ENCODE peak calls at places on chromosome 13, in seven cellular contexts. One of them, this sample, is unnamed. For H3K27me3, the result is how much of the 10 kb centered on the place peaks cover.

GRCh38 chr13:58804832-58805231 is 1173.3 kb downstream of the PCDH17 start:
- DNase-seq in colonic mucosa: no peak
- DNase-seq in esophagus muscularis mucosa: no peak
- DNase-seq in right cardiac atrium: no peak
- DNase-seq in upper lobe of right lung: no peak
- DNase-seq in CD8-positive, alpha-beta T cell: no peak
- DNase-seq in K562: no peak
- DNase-seq in this sample: no peak

GRCh38 chr13:40193290-40194203 is 472.9 kb downstream of the FOXO1 start:
- DNase-seq in K562: no peak
- DNase-seq in esophagus muscularis mucosa: no peak
- DNase-seq in right cardiac atrium: peak
- DNase-seq in upper lobe of right lung: no peak
- DNase-seq in colonic mucosa: no peak
- DNase-seq in CD8-positive, alpha-beta T cell: no peak
- DNase-seq in this sample: no peak

GRCh38 chr13:95137096-95137495 is 164.2 kb downstream of the ABCC4 start:
- DNase-seq in CD8-positive, alpha-beta T cell: no peak
- DNase-seq in right cardiac atrium: no peak
- DNase-seq in colonic mucosa: no peak
- DNase-seq in esophagus muscularis mucosa: peak
- DNase-seq in upper lobe of right lung: no peak
- DNase-seq in K562: no peak
- DNase-seq in this sample: no peak

GRCh38 chr13:35832551-35832950 is 298.6 kb downstream of the DCLK1 start:
- DNase-seq in upper lobe of right lung: no peak
- DNase-seq in colonic mucosa: no peak
- DNase-seq in K562: no peak
- DNase-seq in CD8-positive, alpha-beta T cell: no peak
- DNase-seq in esophagus muscularis mucosa: no peak
- DNase-seq in right cardiac atrium: no peak
- DNase-seq in this sample: no peak

GRCh38 chr13:40475617-40476016 is 190.8 kb downstream of the FOXO1 start:
- DNase-seq in colonic mucosa: no peak
- DNase-seq in upper lobe of right lung: no peak
- DNase-seq in CD8-positive, alpha-beta T cell: no peak
- DNase-seq in right cardiac atrium: no peak
- DNase-seq in K562: no peak
- DNase-seq in esophagus muscularis mucosa: no peak
- DNase-seq in this sample: no peak

GRCh38 chr13:76792680-76793334 is 93.4 kb downstream of the KCTD12 start:
- DNase-seq in upper lobe of right lung: no peak
- DNase-seq in K562: no peak
- DNase-seq in CD8-positive, alpha-beta T cell: no peak
- DNase-seq in right cardiac atrium: no peak
- DNase-seq in colonic mucosa: peak
- DNase-seq in esophagus muscularis mucosa: no peak
- DNase-seq in this sample: no peak

GRCh38 chr13:93824286-93824685 is 597.7 kb downstream of the GPC6 start:
- DNase-seq in esophagus muscularis mucosa: no peak
- DNase-seq in colonic mucosa: no peak
- DNase-seq in CD8-positive, alpha-beta T cell: no peak
- DNase-seq in upper lobe of right lung: no peak
- DNase-seq in K562: no peak
- DNase-seq in right cardiac atrium: no peak
- DNase-seq in this sample: no peak

GRCh38 chr13:41785402-41786142 is 175.3 kb downstream of the VWA8 start:
- DNase-seq in upper lobe of right lung: no peak
- DNase-seq in colonic mucosa: no peak
- DNase-seq in CD8-positive, alpha-beta T cell: no peak
- DNase-seq in esophagus muscularis mucosa: no peak
- DNase-seq in right cardiac atrium: no peak
- DNase-seq in K562: no peak
- DNase-seq in this sample: no peak

GRCh38 chr13:40613192-40613818 is 53.1 kb downstream of the FOXO1 start:
- DNase-seq in colonic mucosa: peak
- DNase-seq in upper lobe of right lung: no peak
- DNase-seq in CD8-positive, alpha-beta T cell: peak
- DNase-seq in K562: no peak
- DNase-seq in right cardiac atrium: no peak
- DNase-seq in esophagus muscularis mucosa: peak
- DNase-seq in this sample: no peak

GRCh38 chr13:110390572-110390971 is 83.5 kb downstream of the COL4A2 start:
- DNase-seq in upper lobe of right lung: no peak
- DNase-seq in colonic mucosa: no peak
- DNase-seq in K562: no peak
- DNase-seq in CD8-positive, alpha-beta T cell: no peak
- DNase-seq in esophagus muscularis mucosa: no peak
- DNase-seq in right cardiac atrium: no peak
- DNase-seq in this sample: no peak

GRCh38 chr13:31321457-31321856 is 121.7 kb downstream of the B3GLCT start:
- DNase-seq in colonic mucosa: no peak
- DNase-seq in CD8-positive, alpha-beta T cell: no peak
- DNase-seq in esophagus muscularis mucosa: no peak
- DNase-seq in upper lobe of right lung: no peak
- DNase-seq in K562: no peak
- DNase-seq in right cardiac atrium: no peak
- DNase-seq in this sample: no peak

GRCh38 chr13:87999141-87999765 is 328.1 kb downstream of the SLITRK5 start:
- DNase-seq in CD8-positive, alpha-beta T cell: no peak
- DNase-seq in right cardiac atrium: no peak
- DNase-seq in upper lobe of right lung: no peak
- DNase-seq in K562: no peak
- DNase-seq in colonic mucosa: no peak
- DNase-seq in esophagus muscularis mucosa: no peak
- DNase-seq in this sample: no peak

GRCh38 chr13:110541526-110541920 is 20.0 kb downstream of the RAB20 start:
- DNase-seq in right cardiac atrium: peak
- DNase-seq in CD8-positive, alpha-beta T cell: no peak
- DNase-seq in colonic mucosa: no peak
- DNase-seq in K562: no peak
- DNase-seq in upper lobe of right lung: no peak
- DNase-seq in esophagus muscularis mucosa: no peak
- DNase-seq in this sample: no peak

GRCh38 chr13:67094952-67095351 is 135.2 kb downstream of the PCDH9 start:
- DNase-seq in K562: no peak
- DNase-seq in right cardiac atrium: no peak
- DNase-seq in upper lobe of right lung: no peak
- DNase-seq in esophagus muscularis mucosa: no peak
- DNase-seq in CD8-positive, alpha-beta T cell: no peak
- DNase-seq in colonic mucosa: no peak
- DNase-seq in this sample: no peak

GRCh38 chr13:75365724-75366173 is 116.2 kb downstream of the TBC1D4 start:
- DNase-seq in K562: peak
- DNase-seq in upper lobe of right lung: no peak
- DNase-seq in right cardiac atrium: no peak
- DNase-seq in CD8-positive, alpha-beta T cell: no peak
- DNase-seq in esophagus muscularis mucosa: no peak
- DNase-seq in colonic mucosa: no peak
- DNase-seq in this sample: no peak

GRCh38 chr13:41456768-41457588 is at the start of gene RGCC:
- DNase-seq in right cardiac atrium: peak
- DNase-seq in esophagus muscularis mucosa: no peak
- DNase-seq in upper lobe of right lung: peak
- DNase-seq in CD8-positive, alpha-beta T cell: peak
- DNase-seq in K562: peak
- DNase-seq in colonic mucosa: peak
- DNase-seq in this sample: peak

GRCh38 chr13:109610517-109610916 is 175.9 kb downstream of the IRS2 start:
- DNase-seq in CD8-positive, alpha-beta T cell: peak
- DNase-seq in upper lobe of right lung: peak
- DNase-seq in right cardiac atrium: peak
- DNase-seq in K562: peak
- DNase-seq in esophagus muscularis mucosa: no peak
- DNase-seq in colonic mucosa: peak
- DNase-seq in this sample: peak

GRCh38 chr13:109605846-109606245 is 180.5 kb downstream of the IRS2 start:
- DNase-seq in upper lobe of right lung: no peak
- DNase-seq in esophagus muscularis mucosa: no peak
- DNase-seq in CD8-positive, alpha-beta T cell: no peak
- DNase-seq in right cardiac atrium: no peak
- DNase-seq in K562: no peak
- DNase-seq in colonic mucosa: no peak
- DNase-seq in this sample: no peak

GRCh38 chr13:38777347-38778107 is 90.7 kb downstream of the FREM2 start:
- DNase-seq in right cardiac atrium: no peak
- DNase-seq in CD8-positive, alpha-beta T cell: no peak
- DNase-seq in esophagus muscularis mucosa: no peak
- DNase-seq in K562: no peak
- DNase-seq in colonic mucosa: no peak
- DNase-seq in upper lobe of right lung: no peak
- DNase-seq in this sample: no peak

GRCh38 chr13:35499131-35500051 is 22.9 kb upstream of the MAB21L1 start:
- DNase-seq in colonic mucosa: no peak
- DNase-seq in CD8-positive, alpha-beta T cell: no peak
- DNase-seq in upper lobe of right lung: no peak
- DNase-seq in esophagus muscularis mucosa: no peak
- DNase-seq in K562: no peak
- DNase-seq in right cardiac atrium: no peak
- DNase-seq in this sample: no peak

GRCh38 chr13:85137516-85137915 is 661.7 kb downstream of the SLITRK6 start:
- DNase-seq in K562: no peak
- DNase-seq in upper lobe of right lung: no peak
- DNase-seq in right cardiac atrium: no peak
- DNase-seq in esophagus muscularis mucosa: no peak
- DNase-seq in colonic mucosa: no peak
- DNase-seq in CD8-positive, alpha-beta T cell: no peak
- DNase-seq in this sample: no peak
- H3K4me3 ChIP-seq in K562: no peak
- H3K4me3 ChIP-seq in upper lobe of right lung: no peak
- H3K4me3 ChIP-seq in right cardiac atrium: no peak
- H3K4me3 ChIP-seq in esophagus muscularis mucosa: no peak
- H3K4me3 ChIP-seq in colonic mucosa: no peak
- H3K4me3 ChIP-seq in CD8-positive, alpha-beta T cell: no peak
- H3K4me3 ChIP-seq in this sample: no peak

DNA sequence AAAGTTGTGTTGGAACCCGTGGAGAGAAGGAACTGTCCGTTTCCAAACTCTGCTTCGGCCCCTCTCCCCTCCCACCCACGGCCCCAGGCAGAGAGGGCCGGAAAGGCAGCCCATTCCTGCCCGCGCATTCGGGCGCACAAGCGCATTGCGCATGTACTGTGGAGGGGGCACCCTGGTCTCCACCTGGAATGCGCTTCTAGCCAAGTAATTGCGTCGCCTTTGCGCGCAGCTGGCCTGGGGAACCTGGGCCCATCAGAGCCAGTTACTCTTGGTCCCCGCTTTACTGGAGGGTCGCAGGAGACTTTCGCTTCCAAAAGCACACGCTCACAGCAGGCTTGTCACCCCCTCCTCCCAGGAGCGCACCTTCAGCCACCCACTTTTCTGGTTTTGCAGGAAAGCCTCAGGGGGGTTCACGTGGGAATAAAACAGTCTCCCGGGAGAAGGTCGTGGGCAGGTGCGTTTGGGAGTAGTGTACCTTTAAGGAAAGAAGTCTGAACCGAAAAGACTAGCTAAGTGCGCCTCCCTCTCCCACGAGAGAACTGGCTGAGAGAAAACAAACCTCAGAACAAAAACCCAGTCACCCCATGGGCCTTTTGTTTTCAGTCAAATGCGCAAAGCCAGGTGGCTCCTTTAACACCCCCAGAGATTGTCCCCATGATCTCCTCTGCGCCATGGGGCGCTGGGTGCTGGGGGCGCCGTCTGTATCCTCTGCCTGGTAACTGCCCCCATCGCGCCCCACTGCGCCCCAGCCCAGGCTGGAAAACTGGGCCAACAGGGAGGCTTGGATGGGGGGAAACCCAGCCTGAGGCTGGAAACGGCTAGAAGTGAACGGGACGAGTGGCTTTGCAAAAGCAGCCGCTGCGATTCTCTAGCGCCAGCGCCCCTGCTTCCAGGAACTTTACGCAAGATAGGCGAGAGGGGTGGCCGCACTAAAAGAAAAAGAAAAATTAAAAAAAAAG is 28.5 kb downstream of the GSX1 start:
- DNase-seq in K562: no peak
- DNase-seq in right cardiac atrium: no peak
- DNase-seq in colonic mucosa: no peak
- DNase-seq in upper lobe of right lung: no peak
- DNase-seq in CD8-positive, alpha-beta T cell: no peak
- DNase-seq in esophagus muscularis mucosa: no peak
- DNase-seq in this sample: peak
- H3K27me3 ChIP-seq in K562: under half
- H3K27me3 ChIP-seq in right cardiac atrium: under half
- H3K27me3 ChIP-seq in colonic mucosa: under half
- H3K27me3 ChIP-seq in upper lobe of right lung: half or more
- H3K27me3 ChIP-seq in CD8-positive, alpha-beta T cell: under half
- H3K27me3 ChIP-seq in esophagus muscularis mucosa: half or more
- H3K27me3 ChIP-seq in this sample: half or more

DNA sequence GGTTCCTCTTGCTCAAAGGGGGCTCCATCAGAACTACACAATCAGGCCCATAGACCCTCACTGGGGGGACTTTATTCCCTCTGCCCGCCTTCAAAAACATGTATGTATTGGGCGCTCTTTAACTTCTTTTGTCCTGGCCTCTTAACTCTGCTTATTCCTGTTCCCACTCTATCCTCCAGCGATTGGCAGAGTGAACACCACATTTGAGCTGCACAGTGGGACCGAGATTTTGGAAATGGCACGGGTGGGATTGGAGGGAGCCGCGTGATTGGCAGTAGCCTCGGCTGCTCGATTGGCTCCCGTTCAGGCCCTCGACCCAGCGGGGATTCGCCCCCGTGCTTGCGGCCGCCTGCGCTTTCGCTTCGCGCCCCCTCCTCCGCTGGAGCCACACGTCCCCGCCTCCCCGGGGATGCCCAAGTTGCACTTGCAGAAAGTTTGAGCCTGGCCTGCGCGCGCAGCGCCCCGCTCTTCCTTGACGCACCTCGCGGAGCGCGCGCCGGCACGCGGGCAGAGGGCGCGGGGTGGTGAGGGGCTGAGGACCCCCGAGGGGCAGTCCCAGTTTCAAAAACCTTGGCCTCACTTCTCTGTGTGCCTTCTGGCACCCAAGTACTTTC is at the start of gene ZIC5:
- DNase-seq in K562: no peak
- DNase-seq in CD8-positive, alpha-beta T cell: no peak
- DNase-seq in esophagus muscularis mucosa: no peak
- DNase-seq in colonic mucosa: peak
- DNase-seq in upper lobe of right lung: no peak
- DNase-seq in right cardiac atrium: no peak
- DNase-seq in this sample: peak
- H3K4me3 ChIP-seq in K562: peak
- H3K4me3 ChIP-seq in CD8-positive, alpha-beta T cell: no peak
- H3K4me3 ChIP-seq in esophagus muscularis mucosa: peak
- H3K4me3 ChIP-seq in colonic mucosa: peak
- H3K4me3 ChIP-seq in upper lobe of right lung: peak
- H3K4me3 ChIP-seq in right cardiac atrium: peak
- H3K4me3 ChIP-seq in this sample: peak

GRCh38 chr13:23988546-23989122 is 91.3 kb upstream of the C1QTNF9B start:
- DNase-seq in K562: no peak
- DNase-seq in esophagus muscularis mucosa: peak
- DNase-seq in right cardiac atrium: no peak
- DNase-seq in upper lobe of right lung: no peak
- DNase-seq in colonic mucosa: no peak
- DNase-seq in CD8-positive, alpha-beta T cell: no peak
- DNase-seq in this sample: no peak
- H3K27me3 ChIP-seq in K562: under half
- H3K27me3 ChIP-seq in esophagus muscularis mucosa: under half
- H3K27me3 ChIP-seq in right cardiac atrium: under half
- H3K27me3 ChIP-seq in upper lobe of right lung: under half
- H3K27me3 ChIP-seq in colonic mucosa: under half
- H3K27me3 ChIP-seq in CD8-positive, alpha-beta T cell: under half
- H3K27me3 ChIP-seq in this sample: under half